ENCODE peak calls at places on chromosomes 16 and 17, in seven cellular contexts. One of them, this sample, is unnamed. For H3K9me3, the result is how much of the 10 kb centered on the place peaks cover.

GRCh38 chr16:69077251-69077650 is 28.2 kb upstream of the HAS3 start:
- DNase-seq in SK-N-SH: no peak
- DNase-seq in neuronal stem cell: no peak
- DNase-seq in cardiac muscle cell: no peak
- DNase-seq in endodermal cell: no peak
- DNase-seq in SJCRH30: no peak
- DNase-seq in naive thymus-derived CD4-positive, alpha-beta T cell: no peak
- DNase-seq in this sample: no peak

GRCh38 chr16:2514333-2515179 is 804 bp downstream of the ATP6V0C start:
- DNase-seq in SK-N-SH: no peak
- DNase-seq in neuronal stem cell: no peak
- DNase-seq in cardiac muscle cell: no peak
- DNase-seq in endodermal cell: peak
- DNase-seq in SJCRH30: no peak
- DNase-seq in naive thymus-derived CD4-positive, alpha-beta T cell: peak
- DNase-seq in this sample: no peak

GRCh38 chr17:3798273-3799180 is 2.5 kb downstream of the ITGAE start:
- DNase-seq in SK-N-SH: no peak
- DNase-seq in neuronal stem cell: no peak
- DNase-seq in cardiac muscle cell: peak
- DNase-seq in endodermal cell: peak
- DNase-seq in SJCRH30: no peak
- DNase-seq in naive thymus-derived CD4-positive, alpha-beta T cell: no peak
- DNase-seq in this sample: no peak

GRCh38 chr17:83183951-83184506 is 104.6 kb downstream of the METRNL start:
- DNase-seq in SK-N-SH: no peak
- DNase-seq in neuronal stem cell: no peak
- DNase-seq in cardiac muscle cell: no peak
- DNase-seq in endodermal cell: no peak
- DNase-seq in SJCRH30: no peak
- DNase-seq in naive thymus-derived CD4-positive, alpha-beta T cell: no peak
- DNase-seq in this sample: no peak

GRCh38 chr17:42185497-42185860 is 227 bp upstream of the HCRT start:
- DNase-seq in SK-N-SH: no peak
- DNase-seq in neuronal stem cell: peak
- DNase-seq in cardiac muscle cell: no peak
- DNase-seq in endodermal cell: no peak
- DNase-seq in SJCRH30: no peak
- DNase-seq in naive thymus-derived CD4-positive, alpha-beta T cell: no peak
- DNase-seq in this sample: no peak

GRCh38 chr17:71188811-71189492 is 931.9 kb upstream of the SOX9 start:
- DNase-seq in SK-N-SH: no peak
- DNase-seq in neuronal stem cell: no peak
- DNase-seq in cardiac muscle cell: peak
- DNase-seq in endodermal cell: no peak
- DNase-seq in SJCRH30: no peak
- DNase-seq in naive thymus-derived CD4-positive, alpha-beta T cell: no peak
- DNase-seq in this sample: peak

GRCh38 chr17:27506348-27507218 is 50.3 kb downstream of the KSR1 start:
- DNase-seq in SK-N-SH: no peak
- DNase-seq in neuronal stem cell: no peak
- DNase-seq in cardiac muscle cell: peak
- DNase-seq in endodermal cell: peak
- DNase-seq in SJCRH30: peak
- DNase-seq in naive thymus-derived CD4-positive, alpha-beta T cell: no peak
- DNase-seq in this sample: peak

GRCh38 chr17:50626037-50626574 is 8.6 kb upstream of the ABCC3 start:
- DNase-seq in SK-N-SH: peak
- DNase-seq in neuronal stem cell: peak
- DNase-seq in cardiac muscle cell: peak
- DNase-seq in endodermal cell: peak
- DNase-seq in SJCRH30: peak
- DNase-seq in naive thymus-derived CD4-positive, alpha-beta T cell: peak
- DNase-seq in this sample: peak

GRCh38 chr16:75038036-75038959 is 39.5 kb downstream of the ZNRF1 start:
- DNase-seq in SK-N-SH: no peak
- DNase-seq in neuronal stem cell: no peak
- DNase-seq in cardiac muscle cell: peak
- DNase-seq in endodermal cell: no peak
- DNase-seq in SJCRH30: no peak
- DNase-seq in naive thymus-derived CD4-positive, alpha-beta T cell: no peak
- DNase-seq in this sample: no peak

GRCh38 chr16:74936902-74937560 is 47.9 kb downstream of the WDR59 start:
- DNase-seq in SK-N-SH: no peak
- DNase-seq in neuronal stem cell: no peak
- DNase-seq in cardiac muscle cell: peak
- DNase-seq in endodermal cell: no peak
- DNase-seq in SJCRH30: no peak
- DNase-seq in naive thymus-derived CD4-positive, alpha-beta T cell: no peak
- DNase-seq in this sample: peak

GRCh38 chr16:79949417-79949816 is 348.9 kb upstream of the MAF start:
- DNase-seq in SK-N-SH: no peak
- DNase-seq in neuronal stem cell: no peak
- DNase-seq in cardiac muscle cell: no peak
- DNase-seq in endodermal cell: no peak
- DNase-seq in SJCRH30: no peak
- DNase-seq in naive thymus-derived CD4-positive, alpha-beta T cell: no peak
- DNase-seq in this sample: no peak

GRCh38 chr17:16997514-16998429 is 25.9 kb upstream of the TNFRSF13B start:
- DNase-seq in SK-N-SH: peak
- DNase-seq in neuronal stem cell: no peak
- DNase-seq in cardiac muscle cell: no peak
- DNase-seq in endodermal cell: no peak
- DNase-seq in SJCRH30: no peak
- DNase-seq in naive thymus-derived CD4-positive, alpha-beta T cell: no peak
- DNase-seq in this sample: no peak

GRCh38 chr16:17493012-17493411 is 22.3 kb upstream of the XYLT1 start:
- DNase-seq in SK-N-SH: no peak
- DNase-seq in neuronal stem cell: no peak
- DNase-seq in cardiac muscle cell: no peak
- DNase-seq in endodermal cell: no peak
- DNase-seq in SJCRH30: no peak
- DNase-seq in naive thymus-derived CD4-positive, alpha-beta T cell: no peak
- DNase-seq in this sample: no peak

GRCh38 chr17:18158022-18158600 is 25.5 kb upstream of the ALKBH5 start:
- DNase-seq in SK-N-SH: no peak
- DNase-seq in neuronal stem cell: peak
- DNase-seq in cardiac muscle cell: peak
- DNase-seq in endodermal cell: peak
- DNase-seq in SJCRH30: peak
- DNase-seq in naive thymus-derived CD4-positive, alpha-beta T cell: peak
- DNase-seq in this sample: peak

GRCh38 chr16:70159355-70160348 is 13.9 kb upstream of the CLEC18C start:
- DNase-seq in SK-N-SH: peak
- DNase-seq in neuronal stem cell: no peak
- DNase-seq in cardiac muscle cell: no peak
- DNase-seq in endodermal cell: no peak
- DNase-seq in SJCRH30: no peak
- DNase-seq in naive thymus-derived CD4-positive, alpha-beta T cell: no peak
- DNase-seq in this sample: peak

GRCh38 chr16:25051446-25052160 is 36.4 kb upstream of the ARHGAP17 start:
- DNase-seq in SK-N-SH: no peak
- DNase-seq in neuronal stem cell: no peak
- DNase-seq in cardiac muscle cell: peak
- DNase-seq in endodermal cell: peak
- DNase-seq in SJCRH30: no peak
- DNase-seq in naive thymus-derived CD4-positive, alpha-beta T cell: peak
- DNase-seq in this sample: peak

GRCh38 chr16:8905168-8905762 is 23.1 kb downstream of the LITAFD start:
- DNase-seq in SK-N-SH: peak
- DNase-seq in neuronal stem cell: no peak
- DNase-seq in cardiac muscle cell: peak
- DNase-seq in endodermal cell: no peak
- DNase-seq in SJCRH30: no peak
- DNase-seq in naive thymus-derived CD4-positive, alpha-beta T cell: no peak
- DNase-seq in this sample: peak

GRCh38 chr16:87033541-87034300 is 283.5 kb downstream of the C16orf95 start:
- DNase-seq in SK-N-SH: no peak
- DNase-seq in neuronal stem cell: no peak
- DNase-seq in cardiac muscle cell: peak
- DNase-seq in endodermal cell: no peak
- DNase-seq in SJCRH30: no peak
- DNase-seq in naive thymus-derived CD4-positive, alpha-beta T cell: no peak
- DNase-seq in this sample: no peak

GRCh38 chr17:66337866-66338472 is 35.6 kb downstream of the PRKCA start:
- DNase-seq in SK-N-SH: no peak
- DNase-seq in neuronal stem cell: no peak
- DNase-seq in cardiac muscle cell: no peak
- DNase-seq in endodermal cell: no peak
- DNase-seq in SJCRH30: no peak
- DNase-seq in naive thymus-derived CD4-positive, alpha-beta T cell: no peak
- DNase-seq in this sample: no peak

GRCh38 chr17:47945080-47945479 is 3.7 kb downstream of the PNPO start:
- DNase-seq in SK-N-SH: no peak
- DNase-seq in neuronal stem cell: no peak
- DNase-seq in cardiac muscle cell: peak
- DNase-seq in endodermal cell: no peak
- DNase-seq in SJCRH30: no peak
- DNase-seq in naive thymus-derived CD4-positive, alpha-beta T cell: no peak
- DNase-seq in this sample: no peak

GRCh38 chr17:47942568-47942967 is 1.2 kb downstream of the PNPO start:
- DNase-seq in SK-N-SH: no peak
- DNase-seq in neuronal stem cell: no peak
- DNase-seq in cardiac muscle cell: no peak
- DNase-seq in endodermal cell: no peak
- DNase-seq in SJCRH30: no peak
- DNase-seq in naive thymus-derived CD4-positive, alpha-beta T cell: no peak
- DNase-seq in this sample: no peak

GRCh38 chr17:47941246-47941997 is at the start of gene PNPO:
- DNase-seq in SK-N-SH: peak
- DNase-seq in neuronal stem cell: peak
- DNase-seq in cardiac muscle cell: peak
- DNase-seq in endodermal cell: peak
- DNase-seq in SJCRH30: peak
- DNase-seq in naive thymus-derived CD4-positive, alpha-beta T cell: peak
- DNase-seq in this sample: peak

GRCh38 chr17:47945529-47946508 is 4.4 kb downstream of the PNPO start:
- DNase-seq in SK-N-SH: no peak
- DNase-seq in neuronal stem cell: no peak
- DNase-seq in cardiac muscle cell: no peak
- DNase-seq in endodermal cell: no peak
- DNase-seq in SJCRH30: no peak
- DNase-seq in naive thymus-derived CD4-positive, alpha-beta T cell: no peak
- DNase-seq in this sample: no peak

GRCh38 chr17:47941998-47942490 is 673 bp downstream of the PNPO start:
- DNase-seq in SK-N-SH: peak
- DNase-seq in neuronal stem cell: no peak
- DNase-seq in cardiac muscle cell: no peak
- DNase-seq in endodermal cell: no peak
- DNase-seq in SJCRH30: no peak
- DNase-seq in naive thymus-derived CD4-positive, alpha-beta T cell: no peak
- DNase-seq in this sample: no peak
- H3K9me3 ChIP-seq in SK-N-SH: under half
- H3K9me3 ChIP-seq in neuronal stem cell: under half
- H3K9me3 ChIP-seq in cardiac muscle cell: under half
- H3K9me3 ChIP-seq in endodermal cell: under half
- H3K9me3 ChIP-seq in SJCRH30: under half
- H3K9me3 ChIP-seq in naive thymus-derived CD4-positive, alpha-beta T cell: under half
- H3K9me3 ChIP-seq in this sample: under half

GRCh38 chr17:48996696-48997102 is 486 bp upstream of the IGF2BP1 start:
- DNase-seq in SK-N-SH: no peak
- DNase-seq in neuronal stem cell: no peak
- DNase-seq in cardiac muscle cell: no peak
- DNase-seq in endodermal cell: no peak
- DNase-seq in SJCRH30: no peak
- DNase-seq in naive thymus-derived CD4-positive, alpha-beta T cell: no peak
- DNase-seq in this sample: no peak

GRCh38 chr17:48997103-48997826 is at the start of gene IGF2BP1:
- DNase-seq in SK-N-SH: peak
- DNase-seq in neuronal stem cell: peak
- DNase-seq in cardiac muscle cell: peak
- DNase-seq in endodermal cell: peak
- DNase-seq in SJCRH30: peak
- DNase-seq in naive thymus-derived CD4-positive, alpha-beta T cell: peak
- DNase-seq in this sample: peak

GRCh38 chr17:49000943-49001342 is 3.8 kb downstream of the IGF2BP1 start:
- DNase-seq in SK-N-SH: no peak
- DNase-seq in neuronal stem cell: no peak
- DNase-seq in cardiac muscle cell: no peak
- DNase-seq in endodermal cell: no peak
- DNase-seq in SJCRH30: no peak
- DNase-seq in naive thymus-derived CD4-positive, alpha-beta T cell: no peak
- DNase-seq in this sample: peak

GRCh38 chr17:48997827-48998556 is 807 bp downstream of the IGF2BP1 start:
- DNase-seq in SK-N-SH: peak
- DNase-seq in neuronal stem cell: no peak
- DNase-seq in cardiac muscle cell: no peak
- DNase-seq in endodermal cell: peak
- DNase-seq in SJCRH30: peak
- DNase-seq in naive thymus-derived CD4-positive, alpha-beta T cell: no peak
- DNase-seq in this sample: peak

GRCh38 chr17:48998557-48999440 is 1.6 kb downstream of the IGF2BP1 start:
- DNase-seq in SK-N-SH: no peak
- DNase-seq in neuronal stem cell: no peak
- DNase-seq in cardiac muscle cell: peak
- DNase-seq in endodermal cell: peak
- DNase-seq in SJCRH30: peak
- DNase-seq in naive thymus-derived CD4-positive, alpha-beta T cell: no peak
- DNase-seq in this sample: peak
- H3K4me3 ChIP-seq in SK-N-SH: no peak
- H3K4me3 ChIP-seq in neuronal stem cell: peak
- H3K4me3 ChIP-seq in cardiac muscle cell: peak
- H3K4me3 ChIP-seq in endodermal cell: peak
- H3K4me3 ChIP-seq in SJCRH30: peak
- H3K4me3 ChIP-seq in naive thymus-derived CD4-positive, alpha-beta T cell: no peak
- H3K4me3 ChIP-seq in this sample: peak

GRCh38 chr17:61618950-61619349 is 27.9 kb upstream of the NACA2 start:
- DNase-seq in SK-N-SH: no peak
- DNase-seq in neuronal stem cell: no peak
- DNase-seq in cardiac muscle cell: no peak
- DNase-seq in endodermal cell: no peak
- DNase-seq in SJCRH30: no peak
- DNase-seq in naive thymus-derived CD4-positive, alpha-beta T cell: no peak
- DNase-seq in this sample: no peak
- H3K9me3 ChIP-seq in SK-N-SH: under half
- H3K9me3 ChIP-seq in neuronal stem cell: under half
- H3K9me3 ChIP-seq in cardiac muscle cell: under half
- H3K9me3 ChIP-seq in endodermal cell: under half
- H3K9me3 ChIP-seq in SJCRH30: under half
- H3K9me3 ChIP-seq in naive thymus-derived CD4-positive, alpha-beta T cell: under half
- H3K9me3 ChIP-seq in this sample: under half

DNA sequence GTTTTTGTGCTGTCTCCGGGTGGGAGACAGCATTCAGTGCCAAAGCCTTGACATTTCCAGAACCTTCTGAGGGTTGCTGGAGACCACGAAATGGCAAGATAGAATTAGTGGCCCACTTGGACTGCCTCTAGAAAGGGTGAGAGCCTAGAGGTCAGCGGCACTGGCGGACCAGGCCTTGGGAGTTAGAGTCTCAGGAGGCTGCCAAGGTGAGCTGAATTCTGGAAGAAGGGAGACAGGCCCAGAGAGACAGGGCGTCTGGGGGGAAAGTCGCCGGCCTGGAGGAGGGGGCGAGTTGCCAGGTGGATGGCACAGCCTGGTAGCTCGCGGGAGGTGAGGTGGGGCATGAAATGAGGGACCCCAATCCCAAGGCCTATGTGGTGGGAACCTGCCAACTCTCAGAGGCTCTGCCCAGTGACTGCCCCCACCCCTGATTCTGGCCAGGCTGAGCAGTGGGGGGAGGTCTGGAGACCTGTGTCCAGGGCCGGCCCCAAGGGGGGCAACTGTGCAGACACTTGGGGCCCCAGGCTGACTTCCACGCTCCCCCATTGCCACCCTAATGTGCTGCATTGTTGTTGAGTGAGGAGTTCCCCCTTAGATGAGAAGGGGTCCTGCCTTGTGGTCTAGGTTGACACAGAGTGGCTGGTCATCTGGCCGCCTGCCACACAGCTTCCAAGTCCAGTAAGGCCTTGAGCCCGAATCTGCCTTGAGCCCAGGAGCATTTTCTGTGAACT is 211.1 kb upstream of the CIBAR2 start:
- DNase-seq in SK-N-SH: no peak
- DNase-seq in neuronal stem cell: no peak
- DNase-seq in cardiac muscle cell: no peak
- DNase-seq in endodermal cell: no peak
- DNase-seq in SJCRH30: no peak
- DNase-seq in naive thymus-derived CD4-positive, alpha-beta T cell: no peak
- DNase-seq in this sample: no peak
- H3K4me3 ChIP-seq in SK-N-SH: no peak
- H3K4me3 ChIP-seq in neuronal stem cell: no peak
- H3K4me3 ChIP-seq in cardiac muscle cell: no peak
- H3K4me3 ChIP-seq in endodermal cell: no peak
- H3K4me3 ChIP-seq in SJCRH30: no peak
- H3K4me3 ChIP-seq in naive thymus-derived CD4-positive, alpha-beta T cell: no peak
- H3K4me3 ChIP-seq in this sample: no peak

This sample was measured in fibroblast of lung.